ENCODE peak calls at places on chromosomes 16 and 17, in six cellular contexts. R is T-cell; K is left colon; G is heart right ventricle; E is naive thymus-derived CD4-positive, alpha-beta T cell; F is CD4-positive, alpha-beta T cell. T is an unnamed sample.

GRCh38 chr17:19448341-19449268 is 37.6 kb downstream of the RNF112 start:
- ATAC-seq in R (no peak), K (peak; percentile 36), G (no peak), E (no peak), F (no peak), T (peak; percentile 86)

GRCh38 chr16:2799205-2799851 is 1.1 kb downstream of the PRSS41 start:
- ATAC-seq in R (no peak), K (peak; percentile 12), G (no peak), E (no peak), F (no peak), T (no peak)

GRCh38 chr17:15966183-15966878 is 21.4 kb downstream of the ADORA2B start:
- ATAC-seq in R (peak; percentile 47), K (peak; percentile 80), G (no peak), E (peak; percentile 56), F (peak; percentile 43), T (peak; percentile 49)

GRCh38 chr17:42803074-42803883 is 4.6 kb downstream of the CNTD1 start:
- ATAC-seq in R (no peak), K (peak; percentile 18), G (no peak), E (no peak), F (no peak), T (no peak)

GRCh38 chr17:72360386-72360940 is 239.6 kb downstream of the SOX9 start:
- ATAC-seq in R (no peak), K (peak; percentile 8), G (no peak), E (no peak), F (no peak), T (no peak)

GRCh38 chr16:65959978-65960377 is 406.5 kb upstream of the CDH5 start:
- ATAC-seq in R (no peak), K (no peak), G (no peak), E (no peak), F (no peak), T (no peak)

GRCh38 chr17:79388556-79389295 is 222.1 kb downstream of the RBFOX3 start:
- ATAC-seq in R (no peak), K (peak; percentile 84), G (peak; percentile 63), E (no peak), F (no peak), T (peak; percentile 49)

GRCh38 chr17:29205047-29205446 is 24.8 kb upstream of the MYO18A start:
- ATAC-seq in R (no peak), K (no peak), G (peak; percentile 89), E (no peak), F (no peak), T (no peak)

GRCh38 chr17:73215414-73215813 is 22.6 kb downstream of the COG1 start:
- ATAC-seq in R (no peak), K (peak; percentile 34), G (no peak), E (no peak), F (no peak), T (no peak)

GRCh38 chr16:58614212-58614611 is 15.4 kb downstream of the CNOT1 start:
- ATAC-seq in R (no peak), K (no peak), G (no peak), E (no peak), F (no peak), T (no peak)

GRCh38 chr17:31390748-31391495 is 553 bp upstream of the RAB11FIP4 start:
- ATAC-seq in R (peak; percentile 36), K (peak; percentile 10), G (no peak), E (no peak), F (no peak), T (no peak)

GRCh38 chr17:57708401-57708800 is 36.7 kb downstream of the CCDC182 start:
- ATAC-seq in R (no peak), K (no peak), G (no peak), E (no peak), F (no peak), T (no peak)

GRCh38 chr17:70344356-70345060 is 175.2 kb downstream of the KCNJ2 start:
- ATAC-seq in R (no peak), K (peak; percentile 56), G (no peak), E (peak; percentile 18), F (no peak), T (no peak)

GRCh38 chr16:66095676-66096075 is 270.8 kb upstream of the CDH5 start:
- ATAC-seq in R (no peak), K (no peak), G (no peak), E (no peak), F (no peak), T (no peak)

GRCh38 chr16:47921535-47921934 is 234.3 kb downstream of the ABCC12 start:
- ATAC-seq in R (no peak), K (no peak), G (no peak), E (no peak), F (no peak), T (no peak)

GRCh38 chr17:32156656-32157055 is 14.4 kb downstream of the RHOT1 start:
- ATAC-seq in R (no peak), K (no peak), G (no peak), E (no peak), F (no peak), T (peak; percentile 51)

GRCh38 chr16:31474173-31474714 is 2.3 kb downstream of the TGFB1I1 start:
- ATAC-seq in R (no peak), K (no peak), G (no peak), E (no peak), F (no peak), T (no peak)

GRCh38 chr16:57682809-57683318 is 11.7 kb upstream of the DRC7 start:
- ATAC-seq in R (no peak), K (no peak), G (no peak), E (no peak), F (no peak), T (no peak)

GRCh38 chr16:19094542-19095365 is 19.0 kb upstream of the ITPRIPL2 start:
- ATAC-seq in R (no peak), K (peak; percentile 99), G (no peak), E (no peak), F (no peak), T (peak; percentile 62)

GRCh38 chr16:57273826-57274225 is 10.6 kb downstream of the PLLP start:
- ATAC-seq in R (no peak), K (no peak), G (no peak), E (no peak), F (no peak), T (no peak)

GRCh38 chr17:71975998-71976649 is 144.7 kb upstream of the SOX9 start:
- ATAC-seq in R (no peak), K (peak; percentile 79), G (peak; percentile 97), E (no peak), F (no peak), T (peak; percentile 98)

GRCh38 chr16:57637424-57637823 is 9.0 kb downstream of the ADGRG1 start:
- ATAC-seq in R (no peak), K (no peak), G (peak; percentile 73), E (no peak), F (no peak), T (no peak)

GRCh38 chr17:13410874-13411273 is 190.9 kb downstream of the HS3ST3A1 start:
- ATAC-seq in R (no peak), K (peak; percentile 56), G (no peak), E (no peak), F (no peak), T (peak; percentile 61)

GRCh38 chr17:7242717-7243576 is 698 bp upstream of the GABARAP start:
- ATAC-seq in R (peak; percentile 51), K (peak; percentile 59), G (peak; percentile 61), E (peak; percentile 66), F (peak; percentile 39), T (peak; percentile 55)

GRCh38 chr17:66347661-66348604 is 45.5 kb downstream of the PRKCA start:
- ATAC-seq in R (no peak), K (peak; percentile 44), G (no peak), E (no peak), F (no peak), T (no peak)

GRCh38 chr16:23134274-23134673 is 15.0 kb downstream of the USP31 start:
- ATAC-seq in R (no peak), K (peak; percentile 87), G (peak; percentile 60), E (no peak), F (no peak), T (no peak)

GRCh38 chr17:14616508-14616907 is 315.6 kb downstream of the HS3ST3B1 start:
- ATAC-seq in R (no peak), K (no peak), G (no peak), E (no peak), F (no peak), T (no peak)

GRCh38 chr17:77645441-77646430 is 312.8 kb upstream of the TNRC6C start:
- ATAC-seq in R (peak; percentile 93), K (no peak), G (no peak), E (peak; percentile 84), F (peak; percentile 88), T (no peak)

GRCh38 chr16:5502467-5502869 is 404.9 kb upstream of the EEF2KMT start:
- ATAC-seq in R (no peak), K (peak; percentile 74), G (no peak), E (no peak), F (no peak), T (peak; percentile 39)

GRCh38 chr16:11597268-11597690 is 10.6 kb upstream of the LITAF start:
- ATAC-seq in R (peak; percentile 35), K (peak; percentile 97), G (no peak), E (peak; percentile 85), F (peak; percentile 79), T (peak; percentile 73)

GRCh38 chr17:65698381-65699061 is 137.1 kb upstream of the AXIN2 start:
- ATAC-seq in R (no peak), K (peak; percentile 25), G (no peak), E (no peak), F (no peak), T (no peak)

T was measured in esophagus mucosa.